ENCODE peak calls at places on chromosome 12, in seven cellular contexts. One of them, this sample, is unnamed.

GRCh38 chr12:26555139-26555538 is 277.9 kb downstream of the ITPR2 start:
- DNase-seq in mammary epithelial cell: no peak
- DNase-seq in fibroblast of lung: peak; percentile 66
- DNase-seq in AG09319: no peak
- DNase-seq in HuH-7.5: no peak
- DNase-seq in naive thymus-derived CD8-positive, alpha-beta T cell: no peak
- DNase-seq in PC-9: no peak
- DNase-seq in this sample: no peak

GRCh38 chr12:62720661-62721330 is 214.2 kb downstream of the PPM1H start:
- DNase-seq in AG09319: peak; percentile 38
- DNase-seq in PC-9: no peak
- DNase-seq in mammary epithelial cell: no peak
- DNase-seq in naive thymus-derived CD8-positive, alpha-beta T cell: no peak
- DNase-seq in fibroblast of lung: peak; percentile 77
- DNase-seq in HuH-7.5: no peak
- DNase-seq in this sample: peak; percentile 56

GRCh38 chr12:56658921-56659320 is 13.1 kb upstream of the ATP5F1B start:
- DNase-seq in naive thymus-derived CD8-positive, alpha-beta T cell: no peak
- DNase-seq in fibroblast of lung: no peak
- DNase-seq in mammary epithelial cell: no peak
- DNase-seq in PC-9: no peak
- DNase-seq in AG09319: no peak
- DNase-seq in HuH-7.5: no peak
- DNase-seq in this sample: no peak

GRCh38 chr12:613996-614726 is 49.1 kb downstream of the NINJ2 start:
- DNase-seq in AG09319: no peak
- DNase-seq in HuH-7.5: no peak
- DNase-seq in fibroblast of lung: peak; percentile 17
- DNase-seq in PC-9: no peak
- DNase-seq in mammary epithelial cell: no peak
- DNase-seq in naive thymus-derived CD8-positive, alpha-beta T cell: peak; percentile 24
- DNase-seq in this sample: no peak

GRCh38 chr12:84874125-84874824 is 38.3 kb downstream of the SLC6A15 start:
- DNase-seq in naive thymus-derived CD8-positive, alpha-beta T cell: no peak
- DNase-seq in AG09319: peak; percentile 18
- DNase-seq in PC-9: no peak
- DNase-seq in mammary epithelial cell: peak; percentile 42
- DNase-seq in HuH-7.5: peak; percentile 6
- DNase-seq in fibroblast of lung: peak; percentile 25
- DNase-seq in this sample: peak; percentile 89

GRCh38 chr12:49982246-49983229 is 9.8 kb downstream of the AQP6 start:
- DNase-seq in fibroblast of lung: no peak
- DNase-seq in PC-9: no peak
- DNase-seq in naive thymus-derived CD8-positive, alpha-beta T cell: no peak
- DNase-seq in mammary epithelial cell: no peak
- DNase-seq in AG09319: no peak
- DNase-seq in HuH-7.5: no peak
- DNase-seq in this sample: peak; percentile 25

GRCh38 chr12:38669081-38669480 is 236.3 kb downstream of the CPNE8 start:
- DNase-seq in HuH-7.5: no peak
- DNase-seq in PC-9: no peak
- DNase-seq in naive thymus-derived CD8-positive, alpha-beta T cell: no peak
- DNase-seq in fibroblast of lung: no peak
- DNase-seq in AG09319: no peak
- DNase-seq in mammary epithelial cell: no peak
- DNase-seq in this sample: no peak

GRCh38 chr12:122051231-122051876 is 27.2 kb upstream of the MLXIP start:
- DNase-seq in AG09319: no peak
- DNase-seq in naive thymus-derived CD8-positive, alpha-beta T cell: no peak
- DNase-seq in PC-9: no peak
- DNase-seq in HuH-7.5: no peak
- DNase-seq in fibroblast of lung: no peak
- DNase-seq in mammary epithelial cell: no peak
- DNase-seq in this sample: no peak

GRCh38 chr12:34292736-34293625 is 270.7 kb downstream of the ALG10 start:
- DNase-seq in HuH-7.5: no peak
- DNase-seq in AG09319: no peak
- DNase-seq in mammary epithelial cell: no peak
- DNase-seq in naive thymus-derived CD8-positive, alpha-beta T cell: no peak
- DNase-seq in PC-9: peak; percentile 37
- DNase-seq in fibroblast of lung: no peak
- DNase-seq in this sample: no peak

GRCh38 chr12:130602251-130602650 is 113.8 kb downstream of the RIMBP2 start:
- DNase-seq in PC-9: no peak
- DNase-seq in naive thymus-derived CD8-positive, alpha-beta T cell: no peak
- DNase-seq in AG09319: no peak
- DNase-seq in HuH-7.5: no peak
- DNase-seq in fibroblast of lung: no peak
- DNase-seq in mammary epithelial cell: no peak
- DNase-seq in this sample: no peak

GRCh38 chr12:48104531-48104930 is 1.3 kb downstream of the SENP1 start:
- DNase-seq in AG09319: no peak
- DNase-seq in naive thymus-derived CD8-positive, alpha-beta T cell: no peak
- DNase-seq in HuH-7.5: no peak
- DNase-seq in mammary epithelial cell: peak; percentile 61
- DNase-seq in fibroblast of lung: no peak
- DNase-seq in PC-9: no peak
- DNase-seq in this sample: no peak

GRCh38 chr12:50572275-50572674 is 67.5 kb downstream of the DIP2B start:
- DNase-seq in mammary epithelial cell: peak; percentile 78
- DNase-seq in PC-9: peak; percentile 24
- DNase-seq in fibroblast of lung: peak; percentile 78
- DNase-seq in AG09319: peak; percentile 73
- DNase-seq in HuH-7.5: no peak
- DNase-seq in naive thymus-derived CD8-positive, alpha-beta T cell: no peak
- DNase-seq in this sample: peak; percentile 96

GRCh38 chr12:73083736-73084135 is 811.6 kb downstream of the TRHDE start:
- DNase-seq in mammary epithelial cell: no peak
- DNase-seq in HuH-7.5: no peak
- DNase-seq in naive thymus-derived CD8-positive, alpha-beta T cell: no peak
- DNase-seq in AG09319: no peak
- DNase-seq in fibroblast of lung: no peak
- DNase-seq in PC-9: no peak
- DNase-seq in this sample: no peak

GRCh38 chr12:45292486-45293195 is 76.7 kb downstream of the ANO6 start:
- DNase-seq in fibroblast of lung: no peak
- DNase-seq in naive thymus-derived CD8-positive, alpha-beta T cell: no peak
- DNase-seq in mammary epithelial cell: no peak
- DNase-seq in HuH-7.5: no peak
- DNase-seq in AG09319: no peak
- DNase-seq in PC-9: no peak
- DNase-seq in this sample: no peak

GRCh38 chr12:13099910-13100609 is 3.4 kb downstream of the GSG1 start:
- DNase-seq in PC-9: no peak
- DNase-seq in AG09319: no peak
- DNase-seq in HuH-7.5: no peak
- DNase-seq in mammary epithelial cell: peak; percentile 83
- DNase-seq in fibroblast of lung: no peak
- DNase-seq in naive thymus-derived CD8-positive, alpha-beta T cell: no peak
- DNase-seq in this sample: no peak

GRCh38 chr12:52331039-52331438 is 9.8 kb upstream of the KRT83 start:
- DNase-seq in PC-9: no peak
- DNase-seq in mammary epithelial cell: no peak
- DNase-seq in HuH-7.5: no peak
- DNase-seq in fibroblast of lung: no peak
- DNase-seq in AG09319: no peak
- DNase-seq in naive thymus-derived CD8-positive, alpha-beta T cell: no peak
- DNase-seq in this sample: no peak

GRCh38 chr12:107990325-107990724 is 138.8 kb upstream of the WSCD2 start:
- DNase-seq in mammary epithelial cell: peak; percentile 8
- DNase-seq in AG09319: no peak
- DNase-seq in fibroblast of lung: no peak
- DNase-seq in naive thymus-derived CD8-positive, alpha-beta T cell: peak; percentile 3
- DNase-seq in PC-9: peak; percentile 6
- DNase-seq in HuH-7.5: no peak
- DNase-seq in this sample: peak; percentile 24

GRCh38 chr12:96578526-96579125 is 89.2 kb downstream of the CFAP54 start:
- DNase-seq in AG09319: no peak
- DNase-seq in HuH-7.5: peak; percentile 17
- DNase-seq in mammary epithelial cell: peak; percentile 33
- DNase-seq in fibroblast of lung: peak; percentile 55
- DNase-seq in naive thymus-derived CD8-positive, alpha-beta T cell: no peak
- DNase-seq in PC-9: no peak
- DNase-seq in this sample: peak; percentile 84

GRCh38 chr12:27780612-27781408 is 774 bp upstream of the MANSC4 start:
- DNase-seq in PC-9: peak; percentile 65
- DNase-seq in mammary epithelial cell: peak; percentile 49
- DNase-seq in fibroblast of lung: peak; percentile 69
- DNase-seq in HuH-7.5: peak; percentile 37
- DNase-seq in AG09319: no peak
- DNase-seq in naive thymus-derived CD8-positive, alpha-beta T cell: no peak
- DNase-seq in this sample: peak; percentile 55

GRCh38 chr12:44015333-44015941 is 179.6 kb downstream of the TMEM117 start:
- DNase-seq in mammary epithelial cell: peak; percentile 41
- DNase-seq in AG09319: peak; percentile 12
- DNase-seq in fibroblast of lung: peak; percentile 52
- DNase-seq in naive thymus-derived CD8-positive, alpha-beta T cell: no peak
- DNase-seq in HuH-7.5: peak; percentile 10
- DNase-seq in PC-9: no peak
- DNase-seq in this sample: peak; percentile 84

GRCh38 chr12:104741497-104742367 is 216.4 kb downstream of the SLC41A2 start:
- DNase-seq in PC-9: no peak
- DNase-seq in mammary epithelial cell: peak; percentile 7
- DNase-seq in HuH-7.5: no peak
- DNase-seq in naive thymus-derived CD8-positive, alpha-beta T cell: no peak
- DNase-seq in fibroblast of lung: no peak
- DNase-seq in AG09319: no peak
- DNase-seq in this sample: no peak

GRCh38 chr12:62436164-62436503 is 30.5 kb upstream of the MON2 start:
- DNase-seq in HuH-7.5: no peak
- DNase-seq in PC-9: no peak
- DNase-seq in fibroblast of lung: no peak
- DNase-seq in mammary epithelial cell: no peak
- DNase-seq in naive thymus-derived CD8-positive, alpha-beta T cell: no peak
- DNase-seq in AG09319: no peak
- DNase-seq in this sample: no peak

This sample was measured in adipocyte.